ENCODE peak calls at places on chromosome 16, in seven cellular contexts. F, K, X, D, T, A and B are unnamed samples.
A peak's percentile ranks its signal among the peaks of the same experiment; 100 is the strongest.

GRCh38 chr16:9801651-9802050 is 380.6 kb downstream of the GRIN2A start:
- DNase-seq in K (no peak), T (peak; percentile 9), D (no peak), X (no peak), A (no peak), F (no peak), B (no peak)

GRCh38 chr16:57882797-57883196 is 80.5 kb upstream of the KIFC3 start:
- DNase-seq in K (peak; percentile 33), D (no peak), A (no peak), X (no peak), T (no peak), F (peak; percentile 46), B (no peak)

GRCh38 chr16:1691276-1691675 is 13.2 kb downstream of the JPT2 start:
- DNase-seq in T (no peak), D (no peak), K (peak; percentile 36), X (no peak), F (peak; percentile 58), A (no peak), B (no peak)

GRCh38 chr16:68973611-68974120 is 130.3 kb downstream of the TANGO6 start:
- DNase-seq in X (no peak), K (no peak), T (no peak), A (no peak), F (no peak), D (no peak), B (no peak)

GRCh38 chr16:72876221-72876620 is 171.7 kb downstream of the ZFHX3 start:
- DNase-seq in D (no peak), F (peak; percentile 95), T (peak; percentile 79), X (no peak), K (peak; percentile 93), A (no peak), B (peak; percentile 45)

GRCh38 chr16:83602797-83603735 is 204.7 kb upstream of the HSBP1 start:
- DNase-seq in K (no peak), F (no peak), D (no peak), A (no peak), X (no peak), T (no peak), B (no peak)

GRCh38 chr16:4309833-4310266 is 6.0 kb upstream of the GLIS2 start:
- DNase-seq in F (peak; percentile 84), X (peak; percentile 50), T (peak; percentile 45), D (peak; percentile 32), K (peak; percentile 89), A (peak; percentile 57), B (peak; percentile 31)

GRCh38 chr16:26688105-26688504 is 378.6 kb upstream of the C16orf82 start:
- DNase-seq in F (no peak), A (no peak), D (no peak), X (no peak), T (no peak), K (no peak), B (no peak)

GRCh38 chr16:89505204-89506112 is 2.7 kb upstream of the SPG7 start:
- DNase-seq in A (peak; percentile 38), D (peak; percentile 91), X (peak; percentile 86), K (peak; percentile 78), F (peak; percentile 92), T (peak; percentile 78), B (no peak)

GRCh38 chr16:14121872-14122271 is 50.8 kb downstream of the MRTFB start:
- DNase-seq in A (no peak), X (no peak), D (no peak), F (no peak), T (no peak), K (no peak), B (no peak)

GRCh38 chr16:50675686-50676610 is 5.2 kb downstream of the SNX20 start:
- DNase-seq in T (no peak), F (no peak), A (no peak), X (no peak), D (no peak), K (no peak), B (no peak)

GRCh38 chr16:49528035-49528434 is 154.4 kb downstream of the C16orf78 start:
- DNase-seq in T (no peak), K (peak; percentile 48), X (no peak), F (peak; percentile 56), A (no peak), D (no peak), B (no peak)

GRCh38 chr16:55225972-55226542 is 97.9 kb upstream of the IRX6 start:
- DNase-seq in F (no peak), K (no peak), X (no peak), T (no peak), A (no peak), D (no peak), B (no peak)

GRCh38 chr16:784431-784830 is 3.8 kb downstream of the RPUSD1 start:
- DNase-seq in X (no peak), T (no peak), D (no peak), K (no peak), A (no peak), F (no peak), B (no peak)

GRCh38 chr16:3459401-3460090 is 16.1 kb downstream of the NAA60 start:
- DNase-seq in A (no peak), T (peak; percentile 70), K (no peak), X (no peak), F (no peak), D (no peak), B (no peak)

GRCh38 chr16:30488764-30489595 is 16.4 kb downstream of the ITGAL start:
- DNase-seq in D (no peak), T (no peak), F (peak; percentile 29), X (no peak), K (no peak), A (no peak), B (no peak)

GRCh38 chr16:72832640-72833039 is 215.3 kb downstream of the ZFHX3 start:
- DNase-seq in F (peak; percentile 84), T (peak; percentile 83), K (peak; percentile 75), X (peak; percentile 43), D (peak; percentile 62), A (peak; percentile 55), B (peak; percentile 74)

GRCh38 chr16:69111831-69112230 is 6.4 kb downstream of the HAS3 start:
- DNase-seq in X (no peak), D (no peak), K (no peak), F (no peak), T (no peak), A (no peak), B (no peak)

GRCh38 chr16:78516006-78516405 is 416.6 kb downstream of the WWOX start:
- DNase-seq in D (no peak), T (no peak), F (no peak), X (no peak), K (no peak), A (no peak), B (no peak)

GRCh38 chr16:66486773-66487579 is 59.9 kb downstream of the BEAN1 start:
- DNase-seq in A (no peak), D (no peak), T (peak; percentile 85), X (no peak), K (peak; percentile 91), F (peak; percentile 94), B (peak; percentile 29)

GRCh38 chr16:3690470-3690918 is 26.8 kb downstream of the TRAP1 start:
- DNase-seq in A (peak; percentile 74), T (peak; percentile 90), X (peak; percentile 76), K (peak; percentile 95), F (peak; percentile 96), D (peak; percentile 78), B (peak; percentile 92)

GRCh38 chr16:90078594-90078895 is 1.4 kb upstream of the PRDM7 start:
- DNase-seq in T (no peak), K (no peak), F (no peak), X (no peak), A (no peak), D (no peak), B (no peak)

GRCh38 chr16:27432600-27432957 is 30.6 kb downstream of the IL21R start:
- DNase-seq in D (no peak), A (no peak), T (peak; percentile 47), K (peak; percentile 70), F (peak; percentile 91), X (no peak), B (peak; percentile 2)

GRCh38 chr16:70258946-70259345 is 7.2 kb upstream of the EXOSC6 start:
- DNase-seq in T (no peak), K (no peak), F (no peak), X (no peak), D (no peak), A (no peak), B (no peak)

GRCh38 chr16:57341441-57342303 is 16.9 kb upstream of the CCL22 start:
- DNase-seq in D (no peak), X (no peak), T (peak; percentile 71), K (peak; percentile 95), F (peak; percentile 85), A (no peak), B (no peak)

GRCh38 chr16:57091200-57091989 is 988 bp upstream of the CPNE2 start:
- DNase-seq in F (peak; percentile 43), D (no peak), X (no peak), K (peak; percentile 50), T (peak; percentile 14), A (peak; percentile 29), B (peak; percentile 36)

GRCh38 chr16:78353610-78354009 is 254.2 kb downstream of the WWOX start:
- DNase-seq in K (no peak), F (no peak), X (no peak), D (no peak), A (no peak), T (no peak), B (no peak)

GRCh38 chr16:4369006-4369766 is 2.5 kb upstream of the VASN start:
- DNase-seq in X (no peak), F (no peak), D (no peak), T (no peak), A (no peak), K (no peak), B (no peak)

GRCh38 chr16:55502801-55503366 is 6.0 kb upstream of the LPCAT2 start:
- DNase-seq in X (no peak), K (peak; percentile 98), F (peak; percentile 92), T (peak; percentile 98), A (no peak), D (no peak), B (peak; percentile 84)